ENCODE peak calls at places on chromosomes 7 and 10, in eight cellular contexts. A, X, J, I, Q, M, U and K are unnamed samples. For H3K4me1 and H3K27me3, the result is how much of the 10 kb centered on the place peaks cover.

GRCh38 chr10:82288461-82288881 is 413.5 kb downstream of the NRG3 start:
- DNase-seq in A (no peak), Q (peak), I (no peak), M (no peak), J (no peak), X (no peak), U (peak), K (no peak)

GRCh38 chr7:7226407-7226806 is 44.1 kb downstream of the C1GALT1 start:
- DNase-seq in X (no peak), J (no peak), I (no peak), U (no peak), A (no peak), Q (no peak), M (no peak), K (no peak)

GRCh38 chr10:95536017-95536416 is 25.2 kb downstream of the SORBS1 start:
- DNase-seq in A (no peak), U (no peak), J (no peak), Q (no peak), I (peak), X (no peak), M (peak), K (peak)

GRCh38 chr7:33432825-33433224 is 303.5 kb downstream of the BBS9 start:
- DNase-seq in Q (no peak), X (no peak), U (no peak), J (no peak), I (no peak), A (no peak), M (no peak), K (no peak)

GRCh38 chr7:18459439-18459838 is 36.1 kb upstream of the HDAC9 start:
- DNase-seq in I (no peak), J (no peak), Q (no peak), M (no peak), A (no peak), X (no peak), U (no peak), K (no peak)

GRCh38 chr7:51255536-51256243 is 60.9 kb downstream of the COBL start:
- DNase-seq in I (no peak), U (peak), Q (no peak), J (peak), X (no peak), A (no peak), M (no peak), K (no peak)

GRCh38 chr7:130151591-130152269 is 53.5 kb downstream of the TMEM209 start:
- DNase-seq in I (no peak), J (no peak), A (no peak), U (peak), X (no peak), Q (no peak), M (no peak), K (no peak)

GRCh38 chr7:111953611-111954010 is 252.6 kb downstream of the DOCK4 start:
- DNase-seq in M (no peak), A (no peak), Q (no peak), U (peak), I (no peak), X (no peak), J (no peak), K (no peak)

GRCh38 chr7:55350281-55350680 is 14.9 kb upstream of the LANCL2 start:
- DNase-seq in J (no peak), A (no peak), Q (no peak), U (no peak), I (no peak), M (no peak), X (no peak), K (no peak)

GRCh38 chr10:71756441-71757191 is 16.7 kb downstream of the VSIR start:
- DNase-seq in X (no peak), Q (no peak), J (no peak), M (no peak), I (no peak), U (no peak), A (no peak), K (no peak)
- H3K4me1 ChIP-seq in X (under half), Q (half or more), J (under half), M (under half), I (under half), U (under half), A (half or more), K (under half)

GRCh38 chr7:157004050-157004838 is 6.2 kb downstream of the MNX1 start:
- DNase-seq in A (no peak), Q (no peak), X (no peak), M (peak), I (no peak), U (peak), J (no peak), K (no peak)

GRCh38 chr7:157004839-157005455 is 5.5 kb downstream of the MNX1 start:
- DNase-seq in X (no peak), Q (no peak), A (no peak), J (no peak), M (peak), I (no peak), U (no peak), K (no peak)

GRCh38 chr7:157006829-157007469 is 3.5 kb downstream of the MNX1 start:
- DNase-seq in A (no peak), Q (no peak), J (no peak), I (no peak), M (no peak), X (no peak), U (no peak), K (no peak)

GRCh38 chr7:157006205-157006747 is 4.2 kb downstream of the MNX1 start:
- DNase-seq in A (no peak), M (peak), U (no peak), I (no peak), J (no peak), Q (no peak), X (no peak), K (no peak)

DNA sequence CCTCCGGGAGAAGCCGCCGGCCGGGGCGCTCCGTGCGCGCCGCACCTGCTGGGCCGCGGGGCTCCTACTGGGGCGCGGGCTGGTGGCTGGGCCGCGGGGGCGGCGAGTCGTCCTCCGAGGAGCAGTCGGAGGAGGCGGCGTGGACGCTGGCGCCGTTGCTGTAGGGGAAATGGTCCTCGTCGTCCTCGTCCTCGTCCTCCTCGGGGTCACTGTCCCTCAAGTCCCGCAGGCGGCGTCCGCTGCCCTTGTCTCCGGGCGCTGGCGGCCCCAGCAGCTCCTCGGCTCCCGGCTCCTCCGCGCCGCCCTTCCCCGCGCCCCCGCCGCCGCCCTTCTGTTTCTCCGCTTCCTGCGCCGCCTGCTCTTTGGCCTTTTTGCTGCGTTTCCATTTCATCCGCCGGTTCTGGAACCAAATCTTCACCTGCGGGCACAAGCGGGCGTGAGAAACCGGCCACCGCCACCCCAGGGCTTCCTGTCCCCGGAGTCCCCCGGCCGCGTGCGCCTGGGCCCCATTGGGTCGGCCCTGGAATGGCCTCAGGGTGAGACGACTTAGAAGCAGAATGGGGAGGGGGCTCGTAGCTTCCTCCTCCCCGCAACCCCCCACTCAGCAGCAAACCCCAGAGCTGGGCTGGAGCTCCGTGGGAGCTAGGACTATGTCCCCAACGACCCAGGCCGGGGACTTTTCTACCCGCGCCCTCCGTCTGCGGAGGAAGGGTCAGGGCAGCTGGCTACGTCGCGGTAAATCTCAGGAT is 4.8 kb downstream of the MNX1 start:
- DNase-seq in J (no peak), M (peak), I (no peak), X (no peak), A (no peak), Q (no peak), U (peak), K (no peak)
- H3K27me3 ChIP-seq in J (half or more), M (half or more), I (under half), X (half or more), A (half or more), Q (half or more), U (half or more), K (under half)

GRCh38 chr10:677750-678661 is 11.5 kb downstream of the DIP2C start:
- DNase-seq in J (no peak), I (no peak), M (no peak), Q (no peak), A (no peak), U (no peak), X (no peak), K (no peak)

GRCh38 chr10:681670-682318 is 7.7 kb downstream of the DIP2C start:
- DNase-seq in X (no peak), I (no peak), J (no peak), U (peak), M (no peak), A (no peak), Q (no peak), K (no peak)

GRCh38 chr10:679556-679955 is 9.9 kb downstream of the DIP2C start:
- DNase-seq in U (no peak), I (no peak), J (no peak), Q (no peak), X (no peak), M (no peak), A (no peak), K (no peak)

GRCh38 chr10:680745-681144 is 8.7 kb downstream of the DIP2C start:
- DNase-seq in X (no peak), M (no peak), U (no peak), J (no peak), A (no peak), I (no peak), Q (no peak), K (no peak)

DNA sequence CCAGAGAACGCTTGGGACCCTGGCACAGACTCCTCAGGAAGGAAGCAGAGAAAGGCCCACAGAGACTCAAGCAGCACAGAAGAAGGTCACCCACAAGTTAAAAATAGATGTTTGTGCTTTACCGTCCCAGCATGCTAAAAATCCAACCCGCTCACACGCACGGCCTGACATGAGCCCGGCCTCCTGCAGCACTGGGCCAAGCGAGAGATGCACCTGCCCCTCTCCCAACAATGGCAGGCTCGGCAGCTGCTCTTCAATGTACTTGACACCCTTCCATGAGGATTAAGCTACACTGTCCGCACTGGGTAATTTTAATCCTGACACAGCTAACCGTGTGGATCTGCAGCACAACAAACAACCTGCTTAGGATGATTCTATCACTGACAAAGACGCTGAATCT is 9.3 kb downstream of the DIP2C start:
- DNase-seq in I (no peak), J (peak), U (no peak), M (peak), X (no peak), Q (no peak), A (peak), K (no peak)
- H3K4me1 ChIP-seq in I (under half), J (half or more), U (under half), M (under half), X (under half), Q (under half), A (half or more), K (under half)

DNA sequence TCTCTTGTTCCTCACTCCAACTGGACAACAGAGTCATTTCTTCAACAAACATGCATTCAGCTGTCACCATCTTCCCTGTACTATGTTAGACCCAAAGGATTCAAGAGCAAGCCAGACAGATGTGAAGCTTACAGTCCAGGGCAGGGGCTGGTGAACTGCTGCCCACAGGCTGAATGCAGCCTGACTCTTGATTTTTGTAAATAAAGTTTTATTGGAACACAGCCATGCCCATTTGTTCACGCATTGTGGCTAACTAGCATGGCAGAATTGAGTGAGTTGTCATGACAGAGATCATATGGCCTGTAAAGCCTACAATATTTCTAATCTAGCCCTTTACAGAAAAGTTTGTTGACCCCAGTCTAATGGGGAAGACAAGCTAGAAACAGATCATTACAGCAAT is 208.7 kb downstream of the EMX2 start:
- DNase-seq in J (no peak), M (no peak), Q (no peak), X (no peak), I (no peak), A (no peak), U (no peak), K (no peak)
- H3K27me3 ChIP-seq in J (under half), M (under half), Q (under half), X (under half), I (under half), A (under half), U (under half), K (under half)

GRCh38 chr7:87220734-87221215 is 1.2 kb upstream of the TMEM243 start:
- DNase-seq in X (peak), Q (no peak), I (no peak), M (no peak), U (peak), A (no peak), J (peak), K (no peak)

GRCh38 chr7:87219545-87220025 is at the start of gene TMEM243:
- DNase-seq in I (peak), Q (peak), X (peak), J (peak), A (peak), M (peak), U (peak), K (peak)

GRCh38 chr7:87217983-87218653 is 1.4 kb downstream of the TMEM243 start:
- DNase-seq in Q (no peak), A (no peak), I (no peak), M (no peak), X (no peak), J (no peak), U (no peak), K (no peak)

GRCh38 chr7:87220026-87220733 is 648 bp upstream of the TMEM243 start:
- DNase-seq in A (peak), U (peak), I (peak), M (peak), J (peak), X (peak), Q (peak), K (peak)

DNA sequence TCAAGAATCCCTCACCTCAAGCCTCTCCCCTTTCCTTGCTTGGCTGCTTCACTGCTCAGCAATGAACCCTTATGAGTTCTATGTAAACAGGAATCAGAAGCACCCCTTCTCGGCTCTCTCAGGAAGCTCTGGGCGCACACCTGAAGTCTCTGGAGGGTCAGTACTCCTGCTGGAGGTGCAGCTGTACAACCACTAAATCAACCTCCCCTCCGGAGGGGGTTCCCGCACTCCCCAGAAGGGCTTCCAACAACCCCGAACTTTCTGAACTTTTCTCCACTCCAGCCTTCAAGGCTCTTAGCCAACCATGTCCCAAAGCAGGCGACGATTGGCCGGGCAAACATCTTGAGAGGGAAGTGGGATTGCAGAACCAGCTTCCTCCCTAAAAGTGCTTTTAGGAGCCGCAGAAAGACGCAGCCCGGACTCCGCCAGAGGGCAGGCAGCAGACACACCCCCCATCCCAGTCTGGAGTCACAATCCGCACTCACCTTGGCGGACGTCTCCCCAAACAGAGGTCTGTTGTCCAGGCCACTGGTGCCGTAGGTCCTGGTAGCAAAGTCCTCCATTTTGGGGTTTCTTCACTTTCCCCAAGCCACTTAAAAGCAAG is 489 bp downstream of the TMEM243 start:
- DNase-seq in J (peak), I (peak), A (peak), X (peak), M (peak), Q (peak), U (peak), K (peak)
- H3K4me1 ChIP-seq in J (under half), I (under half), A (under half), X (under half), M (under half), Q (under half), U (under half), K (under half)

DNA sequence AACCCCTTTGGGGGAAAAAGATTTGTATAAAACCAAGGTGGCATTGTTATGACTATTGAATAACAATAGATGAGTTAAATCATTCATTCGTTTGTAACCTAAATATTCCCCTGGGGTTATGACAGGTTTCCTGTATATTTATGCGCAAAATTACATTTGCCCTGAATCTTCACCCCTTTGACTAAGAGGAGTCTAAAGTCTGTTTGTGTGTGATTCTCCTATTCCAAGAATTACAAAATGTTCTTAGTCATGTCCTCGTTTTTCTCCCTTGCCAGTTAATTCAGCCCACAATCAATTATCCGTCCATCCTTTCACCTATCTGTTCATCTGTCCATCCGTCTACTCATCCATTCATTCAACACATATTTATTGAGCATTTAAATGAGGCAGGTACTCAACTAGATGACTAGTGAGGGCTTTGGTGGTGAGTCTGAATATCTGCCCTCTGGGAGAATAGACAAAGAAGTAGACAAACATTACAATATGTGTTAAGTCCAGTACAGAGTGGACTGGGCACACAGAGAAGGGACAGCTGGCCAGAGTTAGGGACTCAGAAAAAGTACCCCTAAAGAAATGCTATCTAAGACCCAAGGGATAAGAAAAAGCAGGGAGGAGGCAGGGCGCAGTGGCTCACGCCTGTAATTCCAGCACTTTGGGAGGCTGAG is 35.6 kb upstream of the TCF7L2 start:
- DNase-seq in Q (no peak), X (no peak), J (no peak), M (peak), I (no peak), U (peak), A (no peak), K (no peak)
- H3K27me3 ChIP-seq in Q (under half), X (under half), J (under half), M (under half), I (under half), U (under half), A (under half), K (under half)

GRCh38 chr7:116214921-116215320 is 4.6 kb downstream of the TES start:
- DNase-seq in A (no peak), Q (no peak), J (no peak), U (no peak), X (no peak), I (no peak), M (no peak), K (no peak)

GRCh38 chr7:116216956-116217570 is 6.7 kb downstream of the TES start:
- DNase-seq in A (no peak), J (no peak), X (no peak), U (peak), M (no peak), I (no peak), Q (no peak), K (no peak)

GRCh38 chr7:116213361-116214155 is 3.2 kb downstream of the TES start:
- DNase-seq in U (peak), I (no peak), Q (no peak), X (peak), J (no peak), M (no peak), A (no peak), K (no peak)

GRCh38 chr7:116218051-116218645 is 7.8 kb downstream of the TES start:
- DNase-seq in U (peak), Q (no peak), J (no peak), M (no peak), I (peak), X (peak), A (no peak), K (no peak)

DNA sequence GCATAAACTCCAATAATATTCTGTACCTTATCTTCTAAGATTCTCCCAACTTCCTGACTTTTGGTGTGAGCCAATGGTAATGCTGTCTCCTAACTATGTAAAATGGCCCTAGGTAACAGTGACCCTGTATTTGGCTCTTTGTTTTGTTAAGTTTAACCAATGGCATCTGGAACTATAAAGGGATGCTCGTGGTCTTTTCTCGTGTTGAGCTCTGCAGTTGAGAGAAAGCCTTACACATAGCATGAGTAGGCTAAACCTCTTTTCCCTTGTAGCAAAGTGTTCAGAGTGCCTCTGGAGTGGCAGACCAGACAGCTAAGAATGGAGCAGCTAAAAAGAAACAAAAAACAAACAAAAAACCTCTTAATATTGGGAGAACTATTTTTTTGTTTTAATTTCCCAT is 5.2 kb downstream of the TES start:
- DNase-seq in A (no peak), I (no peak), J (no peak), X (no peak), M (no peak), U (no peak), Q (no peak), K (no peak)
- H3K4me1 ChIP-seq in A (under half), I (under half), J (under half), X (under half), M (under half), U (half or more), Q (half or more), K (under half)

GRCh38 chr7:96998333-96998732 is 7.0 kb upstream of the DLX6 start:
- DNase-seq in J (no peak), X (no peak), Q (no peak), I (no peak), U (no peak), M (no peak), A (no peak), K (no peak)

GRCh38 chr7:96996937-96997511 is 8.3 kb upstream of the DLX6 start:
- DNase-seq in U (no peak), J (no peak), Q (no peak), X (no peak), I (no peak), A (no peak), M (no peak), K (no peak)

GRCh38 chr7:96996111-96996936 is 9.0 kb upstream of the DLX6 start:
- DNase-seq in J (no peak), X (no peak), Q (no peak), A (no peak), M (no peak), I (no peak), U (no peak), K (no peak)

GRCh38 chr7:96998765-96999164 is 6.6 kb upstream of the DLX6 start:
- DNase-seq in Q (no peak), A (no peak), I (no peak), J (no peak), X (no peak), U (no peak), M (no peak), K (no peak)

GRCh38 chr7:96997512-96998032 is 7.8 kb upstream of the DLX6 start:
- DNase-seq in I (no peak), U (no peak), M (no peak), X (no peak), A (no peak), Q (no peak), J (no peak), K (no peak)
- H3K27me3 ChIP-seq in I (under half), U (half or more), M (half or more), X (half or more), A (half or more), Q (half or more), J (half or more), K (half or more)